ENCODE peak calls at places on chromosomes 2 and 18, in four cellular contexts. L, N, Z and V are unnamed samples.

GRCh38 chr2:69134546-69134945 is 121.6 kb downstream of the ANTXR1 start:
- DNase-seq in Z (no peak), N (no peak), L (no peak), V (no peak)

GRCh38 chr18:50128506-50129271 is 66.3 kb downstream of the MYO5B start:
- DNase-seq in N (no peak), L (no peak), Z (no peak), V (no peak)

GRCh38 chr2:1826188-1826905 is 82.0 kb upstream of the PXDN start:
- DNase-seq in L (no peak), N (no peak), Z (no peak), V (no peak)

GRCh38 chr2:66305714-66306113 is 129.2 kb upstream of the MEIS1 start:
- DNase-seq in L (no peak), Z (peak), N (no peak), V (no peak)

GRCh38 chr2:60413819-60414178 is 139.7 kb downstream of the BCL11A start:
- DNase-seq in L (no peak), N (no peak), Z (no peak), V (no peak)

GRCh38 chr2:148930046-148930775 is 55.2 kb downstream of the KIF5C start:
- DNase-seq in L (no peak), Z (no peak), N (no peak), V (no peak)

GRCh38 chr2:54492335-54492734 is 36.2 kb downstream of the SPTBN1 start:
- DNase-seq in N (no peak), Z (peak), L (no peak), V (no peak)

GRCh38 chr2:238241970-238242369 is 2.1 kb upstream of the HES6 start:
- DNase-seq in N (no peak), L (no peak), Z (no peak), V (no peak)

GRCh38 chr2:215532844-215533243 is 97.0 kb upstream of the FN1 start:
- DNase-seq in L (no peak), N (no peak), Z (peak), V (no peak)

GRCh38 chr18:34592961-34593382 is 117.1 kb upstream of the DTNA start:
- DNase-seq in L (no peak), N (peak), Z (peak), V (no peak)

GRCh38 chr2:49288113-49288710 is 133.9 kb upstream of the FSHR start:
- DNase-seq in L (no peak), Z (no peak), N (no peak), V (no peak)

GRCh38 chr2:239504643-239505235 is 103.9 kb upstream of the HDAC4 start:
- DNase-seq in N (no peak), Z (no peak), L (no peak), V (no peak)

GRCh38 chr2:199364153-199364552 is 93.6 kb downstream of the SATB2 start:
- DNase-seq in N (no peak), L (no peak), Z (peak), V (no peak)

GRCh38 chr2:133439281-133439920 is 128.9 kb downstream of the NCKAP5 start:
- DNase-seq in N (no peak), L (no peak), Z (no peak), V (no peak)

GRCh38 chr18:51437280-51438271 is 240.1 kb upstream of the MEX3C start:
- DNase-seq in N (no peak), L (no peak), Z (no peak), V (no peak)

GRCh38 chr2:11988691-11989465 is 242.4 kb downstream of the LPIN1 start:
- DNase-seq in Z (no peak), L (no peak), N (no peak), V (no peak)

GRCh38 chr2:234949762-234950434 is 1.9 kb upstream of the SH3BP4 start:
- DNase-seq in Z (no peak), N (no peak), L (no peak), V (no peak)

GRCh38 chr18:51342815-51343214 is 145.3 kb upstream of the MEX3C start:
- DNase-seq in N (no peak), Z (no peak), L (no peak), V (no peak)

GRCh38 chr18:27378396-27379094 is 193.4 kb upstream of the CHST9 start:
- DNase-seq in N (peak), L (no peak), Z (peak), V (no peak)

GRCh38 chr2:126787278-126787677 is 111.4 kb upstream of the TEX51 start:
- DNase-seq in L (no peak), N (no peak), Z (no peak), V (no peak)

GRCh38 chr2:143852748-143853147 is 667.2 kb downstream of the ZEB2 start:
- DNase-seq in Z (peak), N (peak), L (no peak), V (no peak)

GRCh38 chr2:60818272-60818671 is 62.2 kb downstream of the PAPOLG start:
- DNase-seq in N (no peak), Z (peak), L (no peak), V (no peak)

GRCh38 chr2:160635488-160635887 is 141.9 kb upstream of the RBMS1 start:
- DNase-seq in Z (no peak), N (no peak), L (no peak), V (no peak)

GRCh38 chr2:240648650-240649275 is 23.5 kb downstream of the GPR35 start:
- DNase-seq in L (no peak), Z (no peak), N (no peak), V (no peak)

GRCh38 chr2:9110893-9111569 is 95.6 kb upstream of the ASAP2 start:
- DNase-seq in Z (peak), L (no peak), N (peak), V (no peak)

GRCh38 chr2:215758691-215759090 is 254.7 kb downstream of the MREG start:
- DNase-seq in L (no peak), Z (no peak), N (no peak), V (no peak)